ENCODE peak calls at places on chromosomes 12 and 14, in six cellular contexts. One of them, this sample, is unnamed.

GRCh38 chr14:67999290-67999689 is 179.7 kb downstream of the RAD51B start:
- DNase-seq in HepG2: no peak
- DNase-seq in H1: no peak
- DNase-seq in K562: no peak
- DNase-seq in GM12878: no peak
- DNase-seq in GM12891: no peak
- DNase-seq in this sample: no peak

GRCh38 chr12:68951652-68952051 is 18.7 kb upstream of the CPM start:
- DNase-seq in HepG2: no peak
- DNase-seq in H1: no peak
- DNase-seq in K562: no peak
- DNase-seq in GM12878: no peak
- DNase-seq in GM12891: no peak
- DNase-seq in this sample: no peak

GRCh38 chr12:6827982-6828670 is at the start of gene P3H3:
- DNase-seq in HepG2: peak
- DNase-seq in H1: no peak
- DNase-seq in K562: peak
- DNase-seq in GM12878: no peak
- DNase-seq in GM12891: no peak
- DNase-seq in this sample: no peak

GRCh38 chr12:6104027-6104426 is 20.4 kb downstream of the VWF start:
- DNase-seq in HepG2: no peak
- DNase-seq in H1: no peak
- DNase-seq in K562: no peak
- DNase-seq in GM12878: no peak
- DNase-seq in GM12891: no peak
- DNase-seq in this sample: no peak

GRCh38 chr14:45610303-45610702 is 357.3 kb upstream of the MIS18BP1 start:
- DNase-seq in HepG2: no peak
- DNase-seq in H1: no peak
- DNase-seq in K562: no peak
- DNase-seq in GM12878: no peak
- DNase-seq in GM12891: no peak
- DNase-seq in this sample: no peak

GRCh38 chr14:70188608-70189540 is at the start of gene SLC8A3:
- DNase-seq in HepG2: no peak
- DNase-seq in H1: no peak
- DNase-seq in K562: no peak
- DNase-seq in GM12878: no peak
- DNase-seq in GM12891: peak
- DNase-seq in this sample: peak

GRCh38 chr14:65769151-65769550 is 356.6 kb downstream of the FUT8 start:
- DNase-seq in HepG2: no peak
- DNase-seq in H1: no peak
- DNase-seq in K562: no peak
- DNase-seq in GM12878: no peak
- DNase-seq in GM12891: no peak
- DNase-seq in this sample: no peak

GRCh38 chr14:100106260-100106659 is 41.0 kb downstream of the EVL start:
- DNase-seq in HepG2: no peak
- DNase-seq in H1: no peak
- DNase-seq in K562: no peak
- DNase-seq in GM12878: no peak
- DNase-seq in GM12891: no peak
- DNase-seq in this sample: no peak

GRCh38 chr14:23357261-23357660 is 4.6 kb upstream of the SLC22A17 start:
- DNase-seq in HepG2: no peak
- DNase-seq in H1: no peak
- DNase-seq in K562: no peak
- DNase-seq in GM12878: no peak
- DNase-seq in GM12891: no peak
- DNase-seq in this sample: no peak

GRCh38 chr12:106000376-106001104 is 138.2 kb downstream of the NUAK1 start:
- DNase-seq in HepG2: no peak
- DNase-seq in H1: no peak
- DNase-seq in K562: no peak
- DNase-seq in GM12878: no peak
- DNase-seq in GM12891: no peak
- DNase-seq in this sample: no peak

GRCh38 chr14:76696361-76696760 is 64.9 kb upstream of the VASH1 start:
- DNase-seq in HepG2: no peak
- DNase-seq in H1: no peak
- DNase-seq in K562: no peak
- DNase-seq in GM12878: no peak
- DNase-seq in GM12891: no peak
- DNase-seq in this sample: no peak

GRCh38 chr12:102958073-102958829 is 777 bp downstream of the ASCL1 start:
- DNase-seq in HepG2: no peak
- DNase-seq in H1: no peak
- DNase-seq in K562: no peak
- DNase-seq in GM12878: no peak
- DNase-seq in GM12891: no peak
- DNase-seq in this sample: peak

GRCh38 chr12:62135553-62136200 is 124.5 kb upstream of the USP15 start:
- DNase-seq in HepG2: no peak
- DNase-seq in H1: no peak
- DNase-seq in K562: no peak
- DNase-seq in GM12878: no peak
- DNase-seq in GM12891: no peak
- DNase-seq in this sample: no peak

GRCh38 chr14:91613459-91614145 is 103.5 kb upstream of the PPP4R3A start:
- DNase-seq in HepG2: no peak
- DNase-seq in H1: no peak
- DNase-seq in K562: peak
- DNase-seq in GM12878: no peak
- DNase-seq in GM12891: no peak
- DNase-seq in this sample: no peak

GRCh38 chr12:32062841-32063240 is 43.8 kb upstream of the BICD1 start:
- DNase-seq in HepG2: no peak
- DNase-seq in H1: no peak
- DNase-seq in K562: no peak
- DNase-seq in GM12878: no peak
- DNase-seq in GM12891: no peak
- DNase-seq in this sample: no peak

GRCh38 chr12:89731614-89732013 is 23.0 kb upstream of the ATP2B1 start:
- DNase-seq in HepG2: no peak
- DNase-seq in H1: no peak
- DNase-seq in K562: no peak
- DNase-seq in GM12878: no peak
- DNase-seq in GM12891: no peak
- DNase-seq in this sample: no peak

GRCh38 chr14:66359500-66359899 is 126.7 kb upstream of the CCDC196 start:
- DNase-seq in HepG2: peak
- DNase-seq in H1: no peak
- DNase-seq in K562: peak
- DNase-seq in GM12878: peak
- DNase-seq in GM12891: peak
- DNase-seq in this sample: peak

GRCh38 chr12:117570608-117571007 is 209.2 kb upstream of the NOS1 start:
- DNase-seq in HepG2: no peak
- DNase-seq in H1: no peak
- DNase-seq in K562: no peak
- DNase-seq in GM12878: no peak
- DNase-seq in GM12891: no peak
- DNase-seq in this sample: no peak

GRCh38 chr12:87924149-87924548 is 105.1 kb downstream of the C12orf50 start:
- DNase-seq in HepG2: no peak
- DNase-seq in H1: no peak
- DNase-seq in K562: no peak
- DNase-seq in GM12878: no peak
- DNase-seq in GM12891: no peak
- DNase-seq in this sample: no peak

GRCh38 chr12:57242329-57242690 is 8.7 kb downstream of the STAC3 start:
- DNase-seq in HepG2: no peak
- DNase-seq in H1: no peak
- DNase-seq in K562: no peak
- DNase-seq in GM12878: no peak
- DNase-seq in GM12891: no peak
- DNase-seq in this sample: no peak

GRCh38 chr12:57244306-57244696 is 6.7 kb downstream of the STAC3 start:
- DNase-seq in HepG2: no peak
- DNase-seq in H1: no peak
- DNase-seq in K562: no peak
- DNase-seq in GM12878: no peak
- DNase-seq in GM12891: no peak
- DNase-seq in this sample: no peak

GRCh38 chr12:57241556-57242310 is 9.3 kb downstream of the STAC3 start:
- DNase-seq in HepG2: no peak
- DNase-seq in H1: no peak
- DNase-seq in K562: no peak
- DNase-seq in GM12878: no peak
- DNase-seq in GM12891: no peak
- DNase-seq in this sample: no peak

GRCh38 chr12:57242691-57243454 is 8.1 kb downstream of the STAC3 start:
- DNase-seq in HepG2: peak
- DNase-seq in H1: peak
- DNase-seq in K562: peak
- DNase-seq in GM12878: no peak
- DNase-seq in GM12891: peak
- DNase-seq in this sample: peak

DNA sequence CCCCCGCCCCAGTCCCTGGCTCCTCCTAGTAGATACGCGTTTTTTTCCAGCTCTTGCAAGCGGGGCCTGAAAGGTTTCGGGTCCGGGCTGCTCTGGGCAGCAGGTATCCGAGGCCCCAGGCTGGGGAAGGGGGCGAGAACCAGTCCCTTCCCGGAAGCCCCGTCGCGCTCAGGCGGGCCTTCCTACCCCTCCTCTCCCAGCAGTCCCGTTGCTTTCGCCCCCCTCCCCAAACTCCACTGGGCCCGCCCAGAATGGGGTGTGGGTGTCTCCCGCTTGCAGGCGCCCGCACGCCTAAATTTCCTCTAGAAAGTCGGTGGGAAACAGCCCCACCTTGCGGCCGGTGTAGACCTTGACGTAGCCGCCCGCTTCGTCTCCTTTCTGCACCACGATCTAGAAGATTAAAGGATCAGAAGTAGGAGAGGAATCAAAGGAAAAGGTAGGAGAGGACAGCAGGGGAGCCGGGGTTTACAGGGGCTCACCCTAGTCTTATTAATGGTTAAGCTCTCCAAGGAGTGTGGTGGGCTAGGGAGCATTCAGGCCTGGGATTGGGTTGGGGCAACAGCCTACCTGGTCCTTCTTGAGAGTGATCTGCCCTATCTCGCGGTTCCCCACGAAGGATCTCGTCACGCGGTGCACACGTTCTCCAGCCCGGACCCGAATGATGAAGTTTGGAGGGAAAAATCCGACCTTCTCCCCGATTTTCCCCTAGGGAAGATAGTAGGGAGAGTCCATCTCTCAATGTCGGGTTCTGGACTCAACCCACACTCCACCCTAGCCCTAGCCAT is 7.3 kb downstream of the STAC3 start:
- DNase-seq in HepG2: peak
- DNase-seq in H1: no peak
- DNase-seq in K562: peak
- DNase-seq in GM12878: no peak
- DNase-seq in GM12891: no peak
- DNase-seq in this sample: peak
- TF ChIP-seq POLR2AphosphoS5 in HepG2: no peak
- TF ChIP-seq POLR2AphosphoS5 in H1: no peak
- TF ChIP-seq POLR2AphosphoS5 in K562: no peak
- TF ChIP-seq POLR2AphosphoS5 in GM12878: no peak
- TF ChIP-seq POLR2AphosphoS5 in GM12891: no peak
- TF ChIP-seq POLR2AphosphoS5 in this sample: no peak

DNA sequence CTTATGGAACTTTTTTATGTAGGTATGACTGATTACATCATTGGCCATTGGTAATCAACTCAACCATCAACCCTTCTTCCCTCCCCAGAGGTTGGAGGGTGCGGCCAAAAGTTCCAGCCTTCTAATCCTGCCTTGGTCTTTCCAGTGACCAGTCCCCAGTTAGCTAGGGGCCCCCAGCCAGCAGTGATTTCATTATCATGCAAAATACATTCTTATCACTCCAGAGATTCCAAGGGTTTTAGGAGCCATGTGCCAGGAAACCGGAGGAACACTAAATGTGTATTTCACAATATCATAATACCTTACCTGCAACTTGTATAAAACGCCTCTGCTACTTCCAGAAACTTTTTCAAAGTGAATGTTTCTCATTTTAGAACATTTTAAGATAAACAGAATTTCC is 181.5 kb upstream of the PELI2 start:
- DNase-seq in HepG2: no peak
- DNase-seq in H1: no peak
- DNase-seq in K562: no peak
- DNase-seq in GM12878: no peak
- DNase-seq in GM12891: no peak
- DNase-seq in this sample: no peak
- TF ChIP-seq TAF1 in HepG2: no peak
- TF ChIP-seq TAF1 in H1: no peak
- TF ChIP-seq TAF1 in K562: no peak
- TF ChIP-seq TAF1 in GM12878: no peak
- TF ChIP-seq TAF1 in GM12891: no peak
- TF ChIP-seq TAF1 in this sample: no peak

GRCh38 chr12:110743571-110744093 is 941 bp upstream of the PPP1CC start:
- DNase-seq in HepG2: no peak
- DNase-seq in H1: no peak
- DNase-seq in K562: peak
- DNase-seq in GM12878: no peak
- DNase-seq in GM12891: no peak
- DNase-seq in this sample: no peak
- TF ChIP-seq POLR2A in HepG2: no peak
- TF ChIP-seq POLR2A in H1: no peak
- TF ChIP-seq POLR2A in K562: no peak
- TF ChIP-seq POLR2A in GM12878: no peak
- TF ChIP-seq POLR2A in GM12891: no peak
- TF ChIP-seq POLR2A in this sample: no peak

DNA sequence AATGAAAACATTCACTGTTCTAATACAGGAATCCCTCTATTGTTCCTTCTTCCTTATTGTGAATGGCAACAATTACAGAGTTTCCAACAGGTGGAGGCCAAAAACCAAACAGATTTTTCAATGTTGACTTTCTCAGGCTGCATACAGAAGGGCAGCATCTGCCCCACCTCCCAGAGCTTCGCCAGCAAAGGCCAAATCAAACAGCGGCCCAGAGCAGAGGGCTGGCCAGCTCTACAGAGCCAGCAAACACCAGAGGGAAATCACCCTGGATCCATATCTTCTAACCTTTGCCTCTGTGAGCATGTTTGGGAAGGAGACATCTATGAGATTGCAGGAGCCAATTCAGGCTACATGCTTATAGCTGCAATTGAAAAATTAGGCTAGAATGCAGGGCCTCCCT is 4.4 kb upstream of the CRACR2A start:
- DNase-seq in HepG2: peak
- DNase-seq in H1: no peak
- DNase-seq in K562: no peak
- DNase-seq in GM12878: no peak
- DNase-seq in GM12891: no peak
- DNase-seq in this sample: no peak
- TF ChIP-seq POLR2AphosphoS5 in HepG2: no peak
- TF ChIP-seq POLR2AphosphoS5 in H1: no peak
- TF ChIP-seq POLR2AphosphoS5 in K562: no peak
- TF ChIP-seq POLR2AphosphoS5 in GM12878: no peak
- TF ChIP-seq POLR2AphosphoS5 in GM12891: no peak
- TF ChIP-seq POLR2AphosphoS5 in this sample: no peak